ENCODE peak calls at places on chromosomes 16 and 17, in ten cellular contexts. D, N, T, F, A, L, H, Q, R and S are unnamed samples.

GRCh38 chr16:4572715-4573114 is 16.6 kb downstream of the C16orf96 start:
- DNase-seq in D (no peak), N (no peak), T (peak; percentile 16), F (no peak), A (peak; percentile 37), L (no peak), H (no peak), Q (no peak), R (no peak), S (peak; percentile 9)

GRCh38 chr17:34276826-34277225 is 6.8 kb downstream of the CCL7 start:
- DNase-seq in D (no peak), N (no peak), T (no peak), F (no peak), A (peak; percentile 64), L (no peak), H (no peak), Q (no peak), R (no peak), S (no peak)

GRCh38 chr17:29930399-29931010 is 477 bp upstream of the SSH2 start:
- DNase-seq in D (peak; percentile 15), N (no peak), T (no peak), F (no peak), A (no peak), L (no peak), H (no peak), Q (no peak), R (no peak), S (no peak)

GRCh38 chr16:86707581-86707980 is 129.2 kb downstream of the FOXL1 start:
- DNase-seq in D (no peak), N (no peak), T (no peak), F (no peak), A (no peak), L (no peak), H (no peak), Q (no peak), R (no peak), S (no peak)

GRCh38 chr16:54121539-54122295 is 164.9 kb downstream of the IRX3 start:
- DNase-seq in D (no peak), N (no peak), T (no peak), F (no peak), A (no peak), L (no peak), H (no peak), Q (no peak), R (no peak), S (no peak)

GRCh38 chr17:77164483-77165030 is 23.8 kb downstream of the SEC14L1 start:
- DNase-seq in D (no peak), N (no peak), T (no peak), F (no peak), A (no peak), L (no peak), H (no peak), Q (no peak), R (no peak), S (peak; percentile 52)

GRCh38 chr16:88732172-88732960 is 26.1 kb downstream of the CTU2 start:
- DNase-seq in D (no peak), N (no peak), T (no peak), F (no peak), A (no peak), L (no peak), H (no peak), Q (no peak), R (no peak), S (no peak)

GRCh38 chr16:56307534-56307873 is 116.2 kb downstream of the GNAO1 start:
- DNase-seq in D (no peak), N (no peak), T (no peak), F (no peak), A (no peak), L (no peak), H (no peak), Q (no peak), R (no peak), S (no peak)

GRCh38 chr16:74999683-75000480 is 1.1 kb downstream of the ZNRF1 start:
- DNase-seq in D (peak; percentile 27), N (peak; percentile 47), T (peak; percentile 67), F (no peak), A (peak; percentile 42), L (peak; percentile 49), H (peak; percentile 54), Q (no peak), R (peak; percentile 83), S (peak; percentile 65)

GRCh38 chr16:70679653-70680494 is 6.0 kb downstream of the MTSS2 start:
- DNase-seq in D (peak; percentile 64), N (no peak), T (peak; percentile 30), F (no peak), A (no peak), L (no peak), H (no peak), Q (no peak), R (no peak), S (no peak)

GRCh38 chr16:68751160-68751559 is 14.1 kb downstream of the CDH1 start:
- DNase-seq in D (no peak), N (no peak), T (no peak), F (no peak), A (no peak), L (no peak), H (no peak), Q (no peak), R (no peak), S (no peak)

GRCh38 chr16:71911121-71911520 is 15.8 kb downstream of the IST1 start:
- DNase-seq in D (no peak), N (no peak), T (no peak), F (no peak), A (no peak), L (no peak), H (no peak), Q (no peak), R (no peak), S (no peak)

GRCh38 chr16:2532494-2533141 is 1.4 kb upstream of the CEMP1 start:
- DNase-seq in D (no peak), N (peak; percentile 57), T (peak; percentile 60), F (no peak), A (peak; percentile 53), L (peak; percentile 21), H (peak; percentile 48), Q (peak; percentile 48), R (peak; percentile 93), S (peak; percentile 44)

GRCh38 chr17:77887464-77888241 is 70.8 kb upstream of the TNRC6C start:
- DNase-seq in D (no peak), N (peak; percentile 66), T (peak; percentile 93), F (no peak), A (peak; percentile 89), L (peak; percentile 71), H (peak; percentile 76), Q (no peak), R (peak; percentile 94), S (peak; percentile 82)

GRCh38 chr16:28524544-28525179 is 14.1 kb downstream of the NUPR1 start:
- DNase-seq in D (no peak), N (no peak), T (peak; percentile 58), F (no peak), A (no peak), L (no peak), H (no peak), Q (no peak), R (no peak), S (no peak)

GRCh38 chr17:3983945-3984484 is 19.8 kb upstream of the ATP2A3 start:
- DNase-seq in D (peak; percentile 56), N (no peak), T (peak; percentile 55), F (no peak), A (peak; percentile 88), L (no peak), H (no peak), Q (no peak), R (no peak), S (peak; percentile 74)

GRCh38 chr16:50744911-50745310 is 3.0 kb downstream of the CYLD start:
- DNase-seq in D (no peak), N (no peak), T (peak; percentile 54), F (no peak), A (no peak), L (no peak), H (no peak), Q (peak; percentile 45), R (no peak), S (peak; percentile 22)

GRCh38 chr17:66691644-66692500 is 143.0 kb upstream of the CACNG5 start:
- DNase-seq in D (no peak), N (no peak), T (peak; percentile 49), F (no peak), A (peak; percentile 91), L (no peak), H (no peak), Q (peak; percentile 93), R (no peak), S (peak; percentile 24)

GRCh38 chr17:65022751-65023421 is 33.7 kb downstream of the GNA13 start:
- DNase-seq in D (no peak), N (no peak), T (peak; percentile 69), F (no peak), A (peak; percentile 28), L (no peak), H (peak; percentile 16), Q (peak; percentile 66), R (no peak), S (peak; percentile 65)

GRCh38 chr17:55238931-55239297 is 25.8 kb upstream of the HLF start:
- DNase-seq in D (no peak), N (no peak), T (peak; percentile 31), F (no peak), A (no peak), L (no peak), H (no peak), Q (no peak), R (no peak), S (peak; percentile 3)

GRCh38 chr16:23382279-23382678 is 70.7 kb downstream of the COG7 start:
- DNase-seq in D (no peak), N (no peak), T (no peak), F (no peak), A (no peak), L (no peak), H (no peak), Q (no peak), R (no peak), S (no peak)

GRCh38 chr16:50568187-50568830 is 20.1 kb downstream of the NKD1 start:
- DNase-seq in D (no peak), N (no peak), T (no peak), F (no peak), A (no peak), L (no peak), H (no peak), Q (no peak), R (no peak), S (no peak)

GRCh38 chr17:46837521-46837920 is 13.9 kb upstream of the WNT9B start:
- DNase-seq in D (no peak), N (no peak), T (no peak), F (no peak), A (no peak), L (no peak), H (no peak), Q (no peak), R (no peak), S (no peak)

GRCh38 chr17:6413073-6413472 is 21.8 kb downstream of the AIPL1 start:
- DNase-seq in D (no peak), N (no peak), T (peak; percentile 52), F (no peak), A (peak; percentile 47), L (no peak), H (no peak), Q (no peak), R (no peak), S (peak; percentile 42)

GRCh38 chr16:19113577-19114358 is at the start of gene ITPRIPL2:
- DNase-seq in D (peak; percentile 79), N (no peak), T (peak; percentile 96), F (no peak), A (peak; percentile 94), L (no peak), H (no peak), Q (peak; percentile 90), R (peak; percentile 93), S (peak; percentile 95)

GRCh38 chr17:17572010-17572785 is 19.3 kb downstream of the PEMT start:
- DNase-seq in D (no peak), N (no peak), T (no peak), F (no peak), A (no peak), L (no peak), H (no peak), Q (no peak), R (no peak), S (no peak)

GRCh38 chr16:59046335-59046734 is 312.2 kb upstream of the GOT2 start:
- DNase-seq in D (no peak), N (no peak), T (no peak), F (no peak), A (no peak), L (no peak), H (no peak), Q (no peak), R (no peak), S (peak; percentile 92)

GRCh38 chr16:58862334-58863024 is 128.4 kb upstream of the GOT2 start:
- DNase-seq in D (no peak), N (no peak), T (no peak), F (no peak), A (no peak), L (no peak), H (no peak), Q (no peak), R (no peak), S (no peak)